ENCODE peak calls at places on chromosomes 5 and 9, in seven cellular contexts. R is ovary; V is heart right ventricle; I is tibial artery; S is neural progenitor cell; P is effector memory CD4-positive, alpha-beta T cell; O is kidney. U is an unnamed sample. For H3K36me3 and H3K9me3, the result is how much of the 10 kb centered on the place peaks cover.

GRCh38 chr5:140791111-140791510 is 3.5 kb upstream of the PCDHA2 start:
- DNase-seq in O (no peak), V (no peak), P (no peak), R (no peak), I (no peak), S (no peak), U (no peak)

GRCh38 chr9:127779136-127779981 is 893 bp upstream of the SH2D3C start:
- DNase-seq in R (no peak), S (no peak), V (no peak), I (no peak), P (peak), O (no peak), U (no peak)

GRCh38 chr5:109989161-109989560 is 299.4 kb downstream of the MAN2A1 start:
- DNase-seq in V (no peak), S (no peak), O (no peak), P (no peak), I (no peak), R (no peak), U (no peak)

GRCh38 chr5:173835131-173835530 is 53.0 kb upstream of the CPEB4 start:
- DNase-seq in V (no peak), I (no peak), P (no peak), O (no peak), R (no peak), S (no peak), U (no peak)

GRCh38 chr9:137163101-137163661 is 6.7 kb downstream of the LRRC26 start:
- DNase-seq in I (no peak), V (no peak), P (no peak), R (no peak), S (peak), O (no peak), U (no peak)

GRCh38 chr5:40446910-40447309 is 232.8 kb upstream of the PTGER4 start:
- DNase-seq in P (no peak), O (no peak), I (no peak), V (no peak), S (no peak), R (no peak), U (no peak)

GRCh38 chr5:176793343-176793699 is 17.0 kb upstream of the UNC5A start:
- DNase-seq in O (no peak), I (no peak), R (no peak), S (no peak), P (no peak), V (no peak), U (no peak)

GRCh38 chr9:107750741-107751521 is 261.4 kb upstream of the KLF4 start:
- DNase-seq in O (peak), I (peak), P (no peak), S (no peak), R (peak), V (peak), U (peak)

GRCh38 chr5:76604838-76605237 is 18.4 kb downstream of the F2RL2 start:
- DNase-seq in S (no peak), V (no peak), P (no peak), I (no peak), R (no peak), O (no peak), U (no peak)

GRCh38 chr5:31366941-31367340 is 165.0 kb downstream of the DROSHA start:
- DNase-seq in V (no peak), I (no peak), R (no peak), S (no peak), O (no peak), P (no peak), U (no peak)

GRCh38 chr9:123893831-123894460 is 36.0 kb downstream of the DENND1A start:
- DNase-seq in I (no peak), R (no peak), S (no peak), P (no peak), V (no peak), O (no peak), U (no peak)

GRCh38 chr5:40494631-40495030 is 185.1 kb upstream of the PTGER4 start:
- DNase-seq in O (no peak), P (no peak), R (no peak), V (no peak), S (no peak), I (no peak), U (no peak)

GRCh38 chr9:14670718-14671117 is 22.5 kb downstream of the ZDHHC21 start:
- DNase-seq in S (no peak), O (no peak), I (no peak), R (no peak), P (no peak), V (no peak), U (no peak)

GRCh38 chr9:8572209-8572608 is 772.6 kb upstream of the DMAC1 start:
- DNase-seq in O (no peak), V (no peak), I (no peak), P (no peak), S (no peak), R (no peak), U (no peak)

GRCh38 chr9:120383611-120383998 is 196.4 kb downstream of the CDK5RAP2 start:
- DNase-seq in I (no peak), R (no peak), V (no peak), S (no peak), P (no peak), O (no peak), U (no peak)

GRCh38 chr5:17069995-17070405 is 133.9 kb upstream of the MYO10 start:
- DNase-seq in O (no peak), S (no peak), R (peak), V (no peak), I (no peak), P (no peak), U (no peak)

GRCh38 chr9:90098456-90098855 is 493.6 kb downstream of the GADD45G start:
- DNase-seq in P (no peak), O (no peak), V (no peak), R (no peak), S (no peak), I (no peak), U (no peak)

GRCh38 chr5:9149988-9150387 is 395.9 kb downstream of the SEMA5A start:
- DNase-seq in R (no peak), I (no peak), O (no peak), S (no peak), V (no peak), P (no peak), U (no peak)

GRCh38 chr5:173353070-173353379 is 24.8 kb upstream of the STC2 start:
- DNase-seq in R (no peak), P (no peak), O (no peak), S (no peak), V (no peak), I (no peak), U (no peak)

GRCh38 chr5:82534891-82535395 is 256.8 kb upstream of the RPS23 start:
- DNase-seq in R (no peak), P (no peak), S (no peak), I (no peak), V (no peak), O (no peak), U (no peak)

GRCh38 chr9:126093771-126094170 is 232.9 kb upstream of the MVB12B start:
- DNase-seq in O (peak), R (no peak), P (no peak), V (no peak), S (peak), I (no peak), U (no peak)

GRCh38 chr9:2126331-2126789 is 111.2 kb downstream of the SMARCA2 start:
- DNase-seq in I (peak), V (no peak), S (no peak), O (no peak), P (no peak), R (peak), U (no peak)

GRCh38 chr5:125595095-125595494 is 828.1 kb upstream of the GRAMD2B start:
- DNase-seq in S (no peak), O (peak), V (peak), I (no peak), P (no peak), R (peak), U (peak)

GRCh38 chr5:10863763-10864383 is 102.8 kb upstream of the DAP start:
- DNase-seq in S (peak), P (peak), R (no peak), V (peak), I (peak), O (no peak), U (no peak)

GRCh38 chr9:112404367-112404979 is 24.6 kb downstream of the HSDL2 start:
- DNase-seq in O (no peak), V (no peak), S (no peak), R (no peak), I (no peak), P (no peak), U (no peak)

GRCh38 chr5:52693279-52693678 is 94.4 kb upstream of the ITGA1 start:
- DNase-seq in O (peak), I (peak), S (peak), V (peak), R (no peak), P (peak), U (no peak)

GRCh38 chr5:75460947-75461346 is 50.5 kb downstream of the CERT1 start:
- DNase-seq in O (peak), P (no peak), I (no peak), V (no peak), S (no peak), R (no peak), U (no peak)

GRCh38 chr9:127066775-127067111 is 55.7 kb downstream of the ANGPTL2 start:
- DNase-seq in V (no peak), P (no peak), S (no peak), O (no peak), I (no peak), R (no peak), U (no peak)

GRCh38 chr9:37433754-37434435 is 11.4 kb downstream of the GRHPR start:
- DNase-seq in P (no peak), O (peak), S (peak), V (no peak), R (peak), I (no peak), U (no peak)

GRCh38 chr9:35570709-35571108 is 34.4 kb upstream of the TESK1 start:
- DNase-seq in I (no peak), R (no peak), O (no peak), V (no peak), S (no peak), P (no peak), U (no peak)

GRCh38 chr5:144093868-144094267 is 76.6 kb downstream of the YIPF5 start:
- DNase-seq in S (no peak), O (no peak), V (no peak), I (no peak), P (no peak), R (no peak), U (no peak)

GRCh38 chr9:89036862-89037261 is 45.6 kb downstream of the S1PR3 start:
- DNase-seq in S (no peak), P (no peak), O (no peak), R (no peak), I (peak), V (no peak), U (no peak)

GRCh38 chr5:38640012-38640395 is 83.6 kb upstream of the LIFR start:
- DNase-seq in V (no peak), S (no peak), R (no peak), I (no peak), P (no peak), O (no peak), U (no peak)

GRCh38 chr5:80607832-80608231 is 37.8 kb upstream of the ANKRD34B start:
- DNase-seq in O (no peak), R (no peak), P (no peak), V (no peak), S (no peak), I (no peak), U (no peak)

GRCh38 chr9:90919883-90920282 is 118.3 kb downstream of the SYK start:
- DNase-seq in I (peak), R (no peak), P (no peak), O (no peak), S (no peak), V (peak), U (no peak)

GRCh38 chr9:124074746-124075145 is 63.2 kb downstream of the LHX2 start:
- DNase-seq in I (no peak), V (no peak), S (no peak), P (no peak), R (no peak), O (no peak), U (no peak)

GRCh38 chr9:70012569-70012968 is 31.1 kb upstream of the MAMDC2 start:
- DNase-seq in I (no peak), O (no peak), S (peak), P (no peak), V (no peak), R (no peak), U (no peak)

GRCh38 chr9:84153885-84154284 is 173.3 kb downstream of the RMI1 start:
- DNase-seq in O (no peak), R (no peak), I (no peak), S (no peak), P (no peak), V (no peak), U (no peak)

GRCh38 chr9:131273791-131274673 is 2.3 kb downstream of the FAM78A start:
- DNase-seq in S (no peak), R (no peak), O (peak), I (no peak), P (no peak), V (no peak), U (no peak)

GRCh38 chr9:131271506-131271931 is 4.8 kb downstream of the FAM78A start:
- DNase-seq in O (peak), S (no peak), V (no peak), I (no peak), R (no peak), P (no peak), U (no peak)

GRCh38 chr9:131272212-131272611 is 4.1 kb downstream of the FAM78A start:
- DNase-seq in I (no peak), R (no peak), V (no peak), O (peak), S (no peak), P (no peak), U (no peak)

GRCh38 chr9:131274674-131275331 is 1.5 kb downstream of the FAM78A start:
- DNase-seq in I (peak), O (peak), P (no peak), V (peak), R (no peak), S (no peak), U (peak)

GRCh38 chr9:131273146-131273545 is 3.2 kb downstream of the FAM78A start:
- DNase-seq in V (peak), R (no peak), I (no peak), P (no peak), O (peak), S (no peak), U (no peak)
- H3K27ac ChIP-seq in V (peak), R (no peak), I (no peak), P (peak), O (peak), S (no peak), U (peak)

GRCh38 chr9:129739432-129739831 is 13.4 kb downstream of the PTGES start:
- DNase-seq in V (no peak), P (no peak), O (no peak), S (no peak), R (no peak), I (no peak), U (no peak)
- H3K36me3 ChIP-seq in V (under half), P (under half), O (under half), S (under half), R (under half), I (under half), U (under half)

DNA sequence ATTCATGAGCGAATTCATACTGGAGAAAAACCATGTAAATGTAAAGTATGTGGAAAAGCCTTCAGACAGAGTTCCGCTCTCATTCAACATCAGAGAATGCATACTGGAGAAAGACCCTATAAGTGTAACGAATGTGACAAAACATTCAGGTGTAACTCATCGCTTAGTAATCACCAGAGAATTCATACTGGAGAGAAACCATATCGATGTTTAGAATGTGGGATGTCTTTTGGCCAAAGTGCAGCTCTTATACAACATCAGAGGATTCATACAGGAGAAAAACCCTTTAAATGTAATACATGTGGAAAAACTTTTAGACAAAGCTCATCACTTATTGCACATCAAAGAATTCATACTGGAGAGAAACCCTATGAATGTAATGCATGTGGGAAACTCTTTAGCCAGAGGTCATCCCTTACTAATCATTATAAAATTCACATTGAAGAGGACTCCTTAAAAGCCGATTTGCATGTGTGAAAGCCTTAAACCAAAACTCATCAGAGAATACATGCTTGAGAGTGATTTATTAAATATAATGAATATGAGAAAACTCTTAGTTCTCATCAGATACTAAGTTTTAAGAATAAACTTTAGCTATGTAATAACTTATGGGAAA is 11.8 kb upstream of the ZFP2 start:
- DNase-seq in P (no peak), V (no peak), O (no peak), I (no peak), R (no peak), S (no peak), U (no peak)
- H3K9me3 ChIP-seq in P (half or more), V (half or more), O (half or more), I (half or more), R (under half), S (half or more), U (half or more)

DNA sequence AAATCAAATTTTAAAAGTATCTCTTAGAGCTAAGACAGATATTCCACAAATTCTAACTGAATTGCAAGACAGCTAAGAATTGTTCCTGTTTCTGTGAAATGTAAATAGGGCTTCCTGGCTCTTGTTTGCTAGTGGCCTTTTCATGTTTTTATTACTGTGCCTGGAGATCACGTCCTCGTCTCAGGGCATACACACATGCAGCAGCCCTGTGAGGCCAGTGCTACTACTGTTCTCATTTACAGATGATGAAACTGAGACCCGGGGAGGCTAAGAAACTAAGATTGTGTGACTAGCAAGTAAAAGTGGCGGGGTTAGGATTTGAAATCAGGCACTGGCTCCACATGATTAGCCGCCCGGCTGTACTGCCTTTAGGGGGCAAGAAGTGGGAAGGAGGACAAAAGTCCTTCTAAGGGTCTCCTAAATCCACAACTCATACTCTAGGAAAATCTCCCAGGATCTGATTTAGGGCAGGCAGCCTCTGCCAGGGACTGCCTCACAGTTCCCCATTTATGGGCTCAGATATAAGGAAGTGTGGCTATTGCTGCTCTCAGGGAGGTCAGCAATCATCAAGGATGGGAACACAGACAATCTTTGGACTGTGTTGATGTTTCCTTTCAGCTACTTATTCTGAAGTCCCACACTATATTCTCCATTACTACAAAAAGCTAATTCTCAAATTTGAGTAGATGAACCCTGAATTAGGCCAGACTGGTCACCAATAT is 7.9 kb downstream of the PRUNE2 start:
- DNase-seq in R (no peak), S (no peak), O (no peak), I (no peak), V (no peak), P (no peak), U (no peak)
- H3K27ac ChIP-seq in R (no peak), S (no peak), O (no peak), I (peak), V (no peak), P (no peak), U (no peak)

DNA sequence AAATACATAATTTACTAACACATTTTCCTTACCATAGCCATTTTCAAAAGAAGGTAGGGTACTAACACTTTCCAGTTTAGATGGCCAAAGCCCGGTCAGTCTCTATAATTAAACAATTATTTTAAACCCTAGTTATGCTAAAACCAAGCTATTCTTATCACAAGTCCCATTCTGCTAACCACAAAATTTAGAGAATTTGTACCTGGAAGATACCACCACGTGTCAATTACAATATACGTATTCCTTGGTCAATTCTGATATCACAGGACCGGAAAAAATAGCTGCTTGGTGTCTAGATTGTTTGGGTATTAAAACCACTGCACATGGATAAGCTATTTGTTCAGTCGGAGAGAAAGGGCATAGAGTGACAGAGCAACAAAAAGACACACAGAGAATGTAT is 18.9 kb upstream of the SKP1 start:
- DNase-seq in P (no peak), O (no peak), I (no peak), R (no peak), S (no peak), V (no peak), U (no peak)
- H3K36me3 ChIP-seq in P (under half), O (under half), I (under half), R (under half), S (under half), V (under half), U (half or more)

GRCh38 chr5:89584339-89584956 is 701.5 kb upstream of the MEF2C start:
- DNase-seq in R (no peak), I (no peak), V (no peak), O (no peak), P (no peak), S (no peak), U (no peak)

GRCh38 chr5:89582768-89583339 is 699.9 kb upstream of the MEF2C start:
- DNase-seq in O (no peak), S (no peak), V (no peak), R (no peak), P (no peak), I (no peak), U (no peak)

GRCh38 chr5:89580976-89581375 is 698.0 kb upstream of the MEF2C start:
- DNase-seq in S (no peak), P (no peak), V (no peak), O (no peak), I (no peak), R (no peak), U (no peak)

DNA sequence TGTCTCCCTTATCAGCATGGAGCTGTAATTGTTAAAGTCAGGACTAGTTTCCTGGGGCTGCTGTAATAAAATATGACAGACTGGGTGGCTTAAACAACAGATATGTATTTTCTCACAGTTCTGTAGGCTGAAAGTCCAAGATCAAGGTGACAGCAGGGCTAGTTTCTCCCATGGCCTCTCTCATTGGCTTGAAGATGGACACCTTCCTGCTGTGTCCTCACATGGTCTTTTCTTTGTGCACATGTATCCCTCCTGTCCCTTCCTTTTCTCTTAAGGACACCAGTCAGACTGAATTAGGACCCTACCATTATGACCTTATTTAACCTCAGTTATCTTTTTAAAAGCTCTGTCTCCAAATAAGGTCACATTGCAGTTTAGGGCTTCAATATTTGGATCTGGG is 700.5 kb upstream of the MEF2C start:
- DNase-seq in S (no peak), P (no peak), I (no peak), O (no peak), R (no peak), V (no peak), U (no peak)
- H3K9me3 ChIP-seq in S (under half), P (under half), I (under half), O (under half), R (under half), V (under half), U (under half)

GRCh38 chr5:135629666-135630065 is 50.9 kb upstream of the CXCL14 start:
- DNase-seq in I (no peak), V (no peak), O (no peak), R (no peak), P (no peak), S (no peak), U (no peak)

GRCh38 chr5:135631356-135631755 is 52.6 kb upstream of the CXCL14 start:
- DNase-seq in V (no peak), P (no peak), R (no peak), I (no peak), S (no peak), O (no peak), U (no peak)

GRCh38 chr5:135632806-135633205 is 54.0 kb upstream of the CXCL14 start:
- DNase-seq in V (no peak), P (no peak), R (no peak), O (no peak), S (no peak), I (no peak), U (no peak)

GRCh38 chr5:135635471-135635870 is 56.7 kb upstream of the CXCL14 start:
- DNase-seq in S (no peak), R (no peak), I (no peak), O (no peak), P (no peak), V (no peak), U (no peak)
- H3K27ac ChIP-seq in S (no peak), R (no peak), I (no peak), O (no peak), P (no peak), V (no peak), U (no peak)

GRCh38 chr5:179724163-179724562 is 8.5 kb upstream of the MAML1 start:
- DNase-seq in S (no peak), O (no peak), V (no peak), I (no peak), R (no peak), P (no peak), U (no peak)
- H3K36me3 ChIP-seq in S (half or more), O (half or more), V (under half), I (half or more), R (under half), P (half or more), U (half or more)

U was measured in upper lobe of right lung.